ENCODE peak calls at places on chromosome 13, in four cellular contexts. U is tibial nerve; T is CD8-positive, alpha-beta memory T cell; B is head of caudate nucleus. Q is an unnamed sample.

GRCh38 chr13:114018461-114019055 is 44.7 kb upstream of the C13orf46 start:
- DNase-seq in U (no peak), T (no peak), B (no peak), Q (no peak)

GRCh38 chr13:108734676-108735075 is 105.3 kb downstream of the MYO16 start:
- DNase-seq in U (no peak), T (no peak), B (no peak), Q (no peak)

GRCh38 chr13:34738251-34739170 is 203.6 kb upstream of the NBEA start:
- DNase-seq in U (no peak), T (no peak), B (no peak), Q (no peak)

GRCh38 chr13:47794963-47795362 is 206.1 kb downstream of the SUCLA2 start:
- DNase-seq in U (no peak), T (no peak), B (no peak), Q (no peak)

GRCh38 chr13:28044608-28045007 is 55.8 kb downstream of the FLT3 start:
- DNase-seq in U (no peak), T (no peak), B (no peak), Q (no peak)

GRCh38 chr13:46906440-46906839 is 9.6 kb upstream of the HTR2A start:
- DNase-seq in U (no peak), T (no peak), B (no peak), Q (no peak)

GRCh38 chr13:112783135-112783945 is 93.5 kb downstream of the ATP11A start:
- DNase-seq in U (peak; percentile 24), T (no peak), B (no peak), Q (no peak)

GRCh38 chr13:94950303-94950702 is 238.0 kb upstream of the SOX21 start:
- DNase-seq in U (no peak), T (no peak), B (peak; percentile 19), Q (no peak)

GRCh38 chr13:64527561-64527960 is 2702.6 kb downstream of the PCDH9 start:
- DNase-seq in U (no peak), T (no peak), B (no peak), Q (no peak)

GRCh38 chr13:111241862-111242261 is 78.6 kb upstream of the TEX29 start:
- DNase-seq in U (no peak), T (no peak), B (no peak), Q (no peak)

GRCh38 chr13:108597943-108598342 is 31.5 kb upstream of the MYO16 start:
- DNase-seq in U (no peak), T (no peak), B (no peak), Q (no peak)

GRCh38 chr13:99931462-99931861 is 40.1 kb downstream of the ZIC5 start:
- DNase-seq in U (no peak), T (no peak), B (no peak), Q (no peak)

GRCh38 chr13:92187378-92187989 is 789.1 kb downstream of the GPC5 start:
- DNase-seq in U (peak; percentile 56), T (peak; percentile 17), B (no peak), Q (no peak)

GRCh38 chr13:113902956-113903355 is 39.1 kb upstream of the GAS6 start:
- DNase-seq in U (no peak), T (no peak), B (no peak), Q (no peak)

GRCh38 chr13:33931397-33931987 is 113.5 kb downstream of the RFC3 start:
- DNase-seq in U (peak; percentile 34), T (no peak), B (no peak), Q (no peak)

GRCh38 chr13:33723772-33724435 is 94.0 kb upstream of the RFC3 start:
- DNase-seq in U (peak; percentile 95), T (peak; percentile 45), B (peak; percentile 79), Q (peak; percentile 82)

GRCh38 chr13:78478183-78478582 is 125.2 kb downstream of the POU4F1 start:
- DNase-seq in U (no peak), T (no peak), B (no peak), Q (no peak)

GRCh38 chr13:109789262-109789661 is 2.9 kb upstream of the IRS2 start:
- DNase-seq in U (no peak), T (no peak), B (no peak), Q (no peak)

GRCh38 chr13:49571299-49572240 is 13.8 kb downstream of the RCBTB1 start:
- DNase-seq in U (no peak), T (no peak), B (no peak), Q (no peak)

GRCh38 chr13:111338841-111339240 is 18.4 kb downstream of the TEX29 start:
- DNase-seq in U (no peak), T (no peak), B (no peak), Q (no peak)

GRCh38 chr13:72973234-72973633 is 85.6 kb upstream of the KLF5 start:
- DNase-seq in U (no peak), T (no peak), B (no peak), Q (no peak)

GRCh38 chr13:29453657-29454056 is 141.8 kb downstream of the SLC7A1 start:
- DNase-seq in U (no peak), T (no peak), B (no peak), Q (no peak)

GRCh38 chr13:94710881-94711560 is 1.3 kb downstream of the SOX21 start:
- DNase-seq in U (no peak), T (no peak), B (peak; percentile 17), Q (peak; percentile 23)

GRCh38 chr13:51070005-51070649 is 40.9 kb downstream of the C13orf42 start:
- DNase-seq in U (peak; percentile 86), T (peak; percentile 51), B (peak; percentile 80), Q (peak; percentile 67)

GRCh38 chr13:62564770-62565169 is 1149.1 kb upstream of the PCDH20 start:
- DNase-seq in U (no peak), T (no peak), B (no peak), Q (no peak)

GRCh38 chr13:54210397-54211050 is 1181.9 kb downstream of the OLFM4 start:
- DNase-seq in U (no peak), T (no peak), B (no peak), Q (no peak)